ENCODE peak calls at places on chromosomes 11 and 22, in ten cellular contexts. One of them, this sample, is unnamed.

GRCh38 chr11:4134844-4135243 is 40.2 kb downstream of the RRM1 start:
- DNase-seq in kidney tubule cell: peak; percentile 82
- DNase-seq in mesendoderm: no peak
- DNase-seq in amniotic stem cell: no peak
- DNase-seq in DMS153: no peak
- DNase-seq in ELF-1: no peak
- DNase-seq in HuH-7.5: no peak
- DNase-seq in HTR-8/SVneo: peak; percentile 47
- DNase-seq in iPS-NIHi11: no peak
- DNase-seq in myocyte: no peak
- DNase-seq in this sample: no peak

GRCh38 chr11:11440149-11440548 is 87.1 kb upstream of the CSNK2A3 start:
- DNase-seq in DMS153: no peak
- DNase-seq in ELF-1: no peak
- DNase-seq in iPS-NIHi11: peak; percentile 43
- DNase-seq in mesendoderm: peak; percentile 60
- DNase-seq in HuH-7.5: no peak
- DNase-seq in myocyte: peak; percentile 37
- DNase-seq in amniotic stem cell: no peak
- DNase-seq in kidney tubule cell: peak; percentile 9
- DNase-seq in HTR-8/SVneo: no peak
- DNase-seq in this sample: no peak

GRCh38 chr11:47477323-47477722 is 28.4 kb upstream of the RAPSN start:
- DNase-seq in HuH-7.5: no peak
- DNase-seq in myocyte: no peak
- DNase-seq in DMS153: no peak
- DNase-seq in ELF-1: no peak
- DNase-seq in amniotic stem cell: peak; percentile 44
- DNase-seq in iPS-NIHi11: no peak
- DNase-seq in HTR-8/SVneo: no peak
- DNase-seq in mesendoderm: no peak
- DNase-seq in kidney tubule cell: peak; percentile 61
- DNase-seq in this sample: no peak

GRCh38 chr11:83157755-83158473 is 983 bp downstream of the PCF11 start:
- DNase-seq in ELF-1: peak; percentile 61
- DNase-seq in HTR-8/SVneo: peak; percentile 31
- DNase-seq in HuH-7.5: peak; percentile 23
- DNase-seq in iPS-NIHi11: peak; percentile 49
- DNase-seq in mesendoderm: peak; percentile 74
- DNase-seq in amniotic stem cell: peak; percentile 7
- DNase-seq in myocyte: peak; percentile 78
- DNase-seq in kidney tubule cell: peak; percentile 53
- DNase-seq in DMS153: no peak
- DNase-seq in this sample: peak; percentile 69

GRCh38 chr11:6402561-6402981 is 12.3 kb downstream of the SMPD1 start:
- DNase-seq in ELF-1: no peak
- DNase-seq in HuH-7.5: no peak
- DNase-seq in iPS-NIHi11: no peak
- DNase-seq in mesendoderm: no peak
- DNase-seq in myocyte: no peak
- DNase-seq in HTR-8/SVneo: no peak
- DNase-seq in kidney tubule cell: no peak
- DNase-seq in DMS153: no peak
- DNase-seq in amniotic stem cell: no peak
- DNase-seq in this sample: no peak

GRCh38 chr11:64096835-64097234 is 61.1 kb downstream of the FLRT1 start:
- DNase-seq in mesendoderm: no peak
- DNase-seq in kidney tubule cell: no peak
- DNase-seq in HuH-7.5: no peak
- DNase-seq in ELF-1: no peak
- DNase-seq in amniotic stem cell: no peak
- DNase-seq in DMS153: peak; percentile 45
- DNase-seq in myocyte: no peak
- DNase-seq in iPS-NIHi11: no peak
- DNase-seq in HTR-8/SVneo: no peak
- DNase-seq in this sample: no peak

GRCh38 chr22:45977551-45978274 is 751 bp upstream of the WNT7B start:
- DNase-seq in iPS-NIHi11: no peak
- DNase-seq in kidney tubule cell: peak; percentile 30
- DNase-seq in HuH-7.5: no peak
- DNase-seq in mesendoderm: peak; percentile 40
- DNase-seq in HTR-8/SVneo: no peak
- DNase-seq in DMS153: peak; percentile 13
- DNase-seq in myocyte: no peak
- DNase-seq in amniotic stem cell: no peak
- DNase-seq in ELF-1: no peak
- DNase-seq in this sample: peak; percentile 45

GRCh38 chr22:36293606-36294292 is 40.8 kb downstream of the APOL1 start:
- DNase-seq in DMS153: no peak
- DNase-seq in HTR-8/SVneo: no peak
- DNase-seq in amniotic stem cell: no peak
- DNase-seq in myocyte: no peak
- DNase-seq in iPS-NIHi11: no peak
- DNase-seq in kidney tubule cell: no peak
- DNase-seq in HuH-7.5: no peak
- DNase-seq in mesendoderm: no peak
- DNase-seq in ELF-1: no peak
- DNase-seq in this sample: no peak

GRCh38 chr11:121547574-121547973 is 94.8 kb upstream of the SORL1-AS1 start:
- DNase-seq in DMS153: no peak
- DNase-seq in HTR-8/SVneo: no peak
- DNase-seq in iPS-NIHi11: no peak
- DNase-seq in HuH-7.5: no peak
- DNase-seq in amniotic stem cell: no peak
- DNase-seq in myocyte: no peak
- DNase-seq in mesendoderm: no peak
- DNase-seq in ELF-1: no peak
- DNase-seq in kidney tubule cell: no peak
- DNase-seq in this sample: no peak

GRCh38 chr22:19843107-19843856 is 11.4 kb downstream of the GNB1L start:
- DNase-seq in mesendoderm: no peak
- DNase-seq in iPS-NIHi11: no peak
- DNase-seq in amniotic stem cell: no peak
- DNase-seq in HTR-8/SVneo: no peak
- DNase-seq in myocyte: no peak
- DNase-seq in HuH-7.5: no peak
- DNase-seq in kidney tubule cell: no peak
- DNase-seq in DMS153: no peak
- DNase-seq in ELF-1: no peak
- DNase-seq in this sample: no peak